ENCODE peak calls at places on chromosomes 2 and 18, in seven cellular contexts. M is left colon, Q is heart left ventricle, K is HCEC 1CT, L is upper lobe of right lung, G is C1 segment of cervical spinal cord, P is K562. H is an unnamed sample.

GRCh38 chr2:89850481-89850880 is 1159.0 kb downstream of the RPIA start:
- DNase-seq in M (no peak), Q (no peak), K (no peak), L (no peak), G (no peak), P (no peak), H (no peak)

GRCh38 chr2:62604336-62604735 is 98.3 kb upstream of the TMEM17 start:
- DNase-seq in M (no peak), Q (no peak), K (no peak), L (no peak), G (no peak), P (no peak), H (no peak)

GRCh38 chr2:233074106-233074505 is 14.0 kb downstream of the INPP5D start:
- DNase-seq in M (no peak), Q (no peak), K (no peak), L (no peak), G (no peak), P (no peak), H (no peak)

GRCh38 chr2:3966470-3966869 is 263.1 kb downstream of the DCDC2C start:
- DNase-seq in M (no peak), Q (no peak), K (no peak), L (no peak), G (no peak), P (no peak), H (no peak)

GRCh38 chr2:195984951-195985726 is 83.5 kb downstream of the DNAH7 start:
- DNase-seq in M (no peak), Q (no peak), K (no peak), L (no peak), G (no peak), P (no peak), H (no peak)

GRCh38 chr2:241636983-241637232 is at the start of gene THAP4:
- DNase-seq in M (peak; percentile 48), Q (peak; percentile 81), K (peak; percentile 78), L (peak; percentile 90), G (no peak), P (peak; percentile 81), H (peak; percentile 46)

GRCh38 chr2:27442981-27443323 is 771 bp downstream of the KRTCAP3 start:
- DNase-seq in M (no peak), Q (no peak), K (no peak), L (no peak), G (no peak), P (no peak), H (no peak)

GRCh38 chr2:56204556-56204955 is 20.8 kb downstream of the CCDC85A start:
- DNase-seq in M (no peak), Q (no peak), K (no peak), L (no peak), G (no peak), P (no peak), H (no peak)

GRCh38 chr2:156901373-156902031 is 356.0 kb upstream of the GALNT5 start:
- DNase-seq in M (no peak), Q (no peak), K (no peak), L (no peak), G (no peak), P (no peak), H (no peak)

GRCh38 chr2:161353543-161353942 is 45.3 kb downstream of the PSMD14 start:
- DNase-seq in M (no peak), Q (no peak), K (no peak), L (no peak), G (no peak), P (no peak), H (no peak)

GRCh38 chr18:8322486-8322885 is 286.8 kb upstream of the RAB12 start:
- DNase-seq in M (no peak), Q (no peak), K (no peak), L (no peak), G (no peak), P (no peak), H (no peak)

GRCh38 chr2:25587361-25587760 is 86.0 kb downstream of the DTNB start:
- DNase-seq in M (no peak), Q (no peak), K (peak; percentile 16), L (no peak), G (no peak), P (no peak), H (no peak)

GRCh38 chr2:10317646-10318045 is 14.9 kb downstream of the HPCAL1 start:
- DNase-seq in M (no peak), Q (no peak), K (no peak), L (no peak), G (no peak), P (no peak), H (no peak)

GRCh38 chr2:42359894-42360483 is 1.0 kb downstream of the COX7A2L start:
- DNase-seq in M (no peak), Q (no peak), K (peak; percentile 31), L (no peak), G (no peak), P (peak; percentile 45), H (peak; percentile 61)

GRCh38 chr2:88199912-88200682 is 30.0 kb downstream of the THNSL2 start:
- DNase-seq in M (no peak), Q (peak; percentile 43), K (no peak), L (peak; percentile 85), G (no peak), P (no peak), H (no peak)

GRCh38 chr2:113812204-113812603 is 55.8 kb upstream of the SLC35F5 start:
- DNase-seq in M (no peak), Q (no peak), K (no peak), L (no peak), G (no peak), P (no peak), H (no peak)

GRCh38 chr2:129189617-129190016 is 789.8 kb upstream of the RAB6C start:
- DNase-seq in M (no peak), Q (no peak), K (no peak), L (no peak), G (no peak), P (no peak), H (no peak)

GRCh38 chr2:232365621-232366321 is 12.8 kb upstream of the ALPP start:
- DNase-seq in M (peak; percentile 21), Q (no peak), K (peak; percentile 17), L (no peak), G (no peak), P (peak; percentile 21), H (no peak)

GRCh38 chr18:59079264-59079972 is 60.3 kb upstream of the SEC11C start:
- DNase-seq in M (no peak), Q (no peak), K (no peak), L (no peak), G (no peak), P (no peak), H (no peak)

GRCh38 chr18:75290737-75291358 is 80.3 kb downstream of the TSHZ1 start:
- DNase-seq in M (no peak), Q (no peak), K (no peak), L (no peak), G (no peak), P (no peak), H (no peak)

GRCh38 chr2:17628349-17629261 is 88.1 kb downstream of the VSNL1 start:
- DNase-seq in M (no peak), Q (no peak), K (no peak), L (no peak), G (no peak), P (no peak), H (no peak)

GRCh38 chr2:121063471-121063870 is 221.5 kb downstream of the TFCP2L1 start:
- DNase-seq in M (no peak), Q (no peak), K (no peak), L (no peak), G (no peak), P (no peak), H (no peak)